ENCODE peak calls at places on chromosomes 7 and 10, in four cellular contexts. L is tibial nerve, G is iris pigment epithelial cell, I is GM10248. R is an unnamed sample.

GRCh38 chr10:1611936-1612550 is 125.3 kb downstream of the ADARB2 start:
- DNase-seq in G (no peak), I (no peak), L (no peak), R (no peak)

GRCh38 chr10:3757638-3758490 is 27.1 kb downstream of the KLF6 start:
- DNase-seq in G (peak; percentile 78), I (peak; percentile 78), L (no peak), R (peak; percentile 98)

GRCh38 chr7:7912937-7913336 is 55.7 kb upstream of the GLCCI1 start:
- DNase-seq in L (no peak), I (no peak), G (no peak), R (no peak)

GRCh38 chr7:157616426-157616825 is 279.6 kb downstream of the DNAJB6 start:
- DNase-seq in G (no peak), L (no peak), I (no peak), R (no peak)

GRCh38 chr7:74502216-74502891 is 48.6 kb downstream of the GTF2IRD1 start:
- DNase-seq in L (no peak), I (no peak), G (no peak), R (no peak)

GRCh38 chr10:69464801-69465401 is 13.6 kb downstream of the TSPAN15 start:
- DNase-seq in L (no peak), I (peak; percentile 36), G (no peak), R (no peak)

GRCh38 chr7:80231719-80232118 is 97.1 kb downstream of the GNAI1 start:
- DNase-seq in L (no peak), G (peak; percentile 90), I (no peak), R (peak; percentile 66)

GRCh38 chr7:3032256-3032655 is 11.4 kb downstream of the CARD11 start:
- DNase-seq in I (no peak), G (no peak), L (no peak), R (no peak)

GRCh38 chr10:86100581-86101061 is 266.0 kb downstream of the GRID1 start:
- DNase-seq in I (peak; percentile 45), G (no peak), L (no peak), R (peak; percentile 34)

GRCh38 chr10:97184971-97185325 is 811 bp downstream of the SLIT1 start:
- DNase-seq in I (no peak), L (no peak), G (no peak), R (no peak)

GRCh38 chr10:43712821-43713584 is 64.3 kb upstream of the ZNF32 start:
- DNase-seq in I (no peak), L (no peak), G (no peak), R (no peak)

GRCh38 chr10:78335691-78336401 is 302.2 kb downstream of the RPS24 start:
- DNase-seq in I (no peak), L (peak; percentile 19), G (no peak), R (peak; percentile 3)

GRCh38 chr7:80142853-80143580 is 8.4 kb downstream of the GNAI1 start:
- DNase-seq in L (no peak), G (no peak), I (no peak), R (no peak)

GRCh38 chr7:123763191-123763661 is 14.4 kb upstream of the WASL start:
- DNase-seq in L (no peak), I (no peak), G (no peak), R (no peak)

GRCh38 chr7:131564640-131565039 is 8.2 kb upstream of the PODXL start:
- DNase-seq in I (no peak), L (no peak), G (no peak), R (no peak)

GRCh38 chr7:17506090-17506489 is 207.6 kb downstream of the AHR start:
- DNase-seq in I (peak; percentile 23), L (peak; percentile 17), G (peak; percentile 78), R (no peak)

GRCh38 chr7:106057962-106058901 is 53.9 kb downstream of the SYPL1 start:
- DNase-seq in I (peak; percentile 79), G (no peak), L (no peak), R (peak; percentile 66)

GRCh38 chr7:130481898-130482297 is 10.0 kb upstream of the MEST start:
- DNase-seq in G (peak; percentile 77), L (no peak), I (no peak), R (peak; percentile 40)

GRCh38 chr10:26858707-26859034 is 2.1 kb downstream of the ABI1 start:
- DNase-seq in L (no peak), I (no peak), G (peak; percentile 27), R (no peak)

GRCh38 chr7:45890902-45891461 is 2.7 kb downstream of the IGFBP1 start:
- DNase-seq in L (peak; percentile 35), G (peak; percentile 42), I (no peak), R (peak; percentile 57)

GRCh38 chr10:104274762-104275721 is 6.1 kb downstream of the GSTO2 start:
- DNase-seq in G (no peak), L (no peak), I (peak; percentile 73), R (peak; percentile 44)

GRCh38 chr7:134995239-134996096 is 9.2 kb downstream of the AGBL3 start:
- DNase-seq in L (no peak), G (no peak), I (peak; percentile 41), R (no peak)

R was measured in renal cortical epithelial cell.